ENCODE peak calls at places on chromosomes 7 and 10, in six cellular contexts. W is HCT116, D is HepG2, U is H1, B is endothelial cell of umbilical vein, L is GM12878. A is an unnamed sample. For H3K9me3, the result is how much of the 10 kb centered on the place peaks cover.

GRCh38 chr7:116089293-116089692 is 58.7 kb upstream of the TFEC start:
- DNase-seq in L (no peak), D (no peak), B (no peak), U (no peak), W (no peak), A (no peak)

GRCh38 chr10:67803588-67804394 is 34.2 kb downstream of the DNAJC12 start:
- DNase-seq in L (no peak), W (no peak), B (no peak), U (no peak), D (peak), A (no peak)

GRCh38 chr10:99921948-99922347 is 87.8 kb downstream of the DNMBP start:
- DNase-seq in L (no peak), D (no peak), B (peak), W (peak), U (no peak), A (no peak)

GRCh38 chr10:75350791-75351190 is 50.8 kb downstream of the ZNF503 start:
- DNase-seq in W (peak), D (no peak), U (no peak), L (no peak), B (no peak), A (no peak)

GRCh38 chr10:44968101-44968886 is 8.7 kb downstream of the RASSF4 start:
- DNase-seq in D (no peak), W (no peak), B (no peak), U (no peak), L (no peak), A (no peak)

GRCh38 chr7:138755331-138755747 is 42.5 kb upstream of the TMEM213 start:
- DNase-seq in W (no peak), D (peak), L (no peak), B (no peak), U (no peak), A (no peak)

GRCh38 chr10:109280837-109281236 is 642.5 kb downstream of the XPNPEP1 start:
- DNase-seq in B (no peak), L (no peak), D (no peak), W (no peak), U (no peak), A (no peak)

GRCh38 chr7:158595068-158595467 is 7.4 kb upstream of the PTPRN2 start:
- DNase-seq in U (no peak), W (peak), D (no peak), L (peak), B (peak), A (no peak)

GRCh38 chr7:22559829-22560489 is 60.0 kb upstream of the STEAP1B start:
- DNase-seq in L (no peak), U (no peak), W (peak), B (peak), D (peak), A (peak)

GRCh38 chr7:335358-336148 is 45.6 kb downstream of the FOXL3 start:
- DNase-seq in U (no peak), W (no peak), B (no peak), L (no peak), D (no peak), A (no peak)

GRCh38 chr10:30788307-30788706 is 158.8 kb upstream of the LYZL2 start:
- DNase-seq in B (peak), D (no peak), L (no peak), W (no peak), U (no peak), A (no peak)

GRCh38 chr7:33062023-33062781 is at the start of gene NT5C3A:
- DNase-seq in B (peak), L (no peak), W (no peak), U (no peak), D (no peak), A (no peak)

DNA sequence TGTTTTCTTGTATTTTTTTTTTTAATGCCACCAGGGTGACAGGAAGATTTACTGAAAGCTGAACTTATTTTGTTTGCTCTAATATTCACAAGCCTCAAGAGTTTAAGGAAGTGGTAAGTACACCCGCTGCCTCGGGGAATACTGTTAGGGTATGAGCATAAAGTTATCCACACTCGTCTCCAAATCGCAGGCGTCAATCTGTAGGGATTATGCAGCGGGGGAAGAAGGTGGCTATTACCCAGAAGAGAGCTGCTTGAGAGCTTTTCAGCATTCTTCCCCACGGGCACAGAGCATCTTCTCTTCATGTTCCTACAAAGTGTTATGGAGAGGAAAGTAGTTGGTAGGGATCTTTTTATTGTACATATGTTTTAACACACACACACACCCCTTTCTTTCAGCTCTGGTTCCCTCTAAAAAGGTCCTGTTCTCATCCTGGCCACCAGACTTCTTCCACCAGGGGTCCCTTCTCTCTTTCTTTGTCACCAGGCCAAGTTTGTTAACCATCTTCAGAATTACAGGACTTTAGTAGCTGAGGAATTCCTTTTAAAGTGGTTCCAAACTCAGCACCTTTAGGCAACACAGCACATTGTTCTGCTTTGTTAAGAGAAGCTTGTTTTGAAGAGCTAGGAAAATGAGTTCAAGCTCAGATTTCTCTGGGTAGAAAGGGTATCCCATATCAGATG is 411.6 kb upstream of the GALNT17 start:
- DNase-seq in L (no peak), U (no peak), D (no peak), W (no peak), B (no peak), A (peak)
- TF ChIP-seq POLR2AphosphoS5 in L (no peak), U (no peak), D (no peak), W (no peak), B (no peak), A (no peak)

DNA sequence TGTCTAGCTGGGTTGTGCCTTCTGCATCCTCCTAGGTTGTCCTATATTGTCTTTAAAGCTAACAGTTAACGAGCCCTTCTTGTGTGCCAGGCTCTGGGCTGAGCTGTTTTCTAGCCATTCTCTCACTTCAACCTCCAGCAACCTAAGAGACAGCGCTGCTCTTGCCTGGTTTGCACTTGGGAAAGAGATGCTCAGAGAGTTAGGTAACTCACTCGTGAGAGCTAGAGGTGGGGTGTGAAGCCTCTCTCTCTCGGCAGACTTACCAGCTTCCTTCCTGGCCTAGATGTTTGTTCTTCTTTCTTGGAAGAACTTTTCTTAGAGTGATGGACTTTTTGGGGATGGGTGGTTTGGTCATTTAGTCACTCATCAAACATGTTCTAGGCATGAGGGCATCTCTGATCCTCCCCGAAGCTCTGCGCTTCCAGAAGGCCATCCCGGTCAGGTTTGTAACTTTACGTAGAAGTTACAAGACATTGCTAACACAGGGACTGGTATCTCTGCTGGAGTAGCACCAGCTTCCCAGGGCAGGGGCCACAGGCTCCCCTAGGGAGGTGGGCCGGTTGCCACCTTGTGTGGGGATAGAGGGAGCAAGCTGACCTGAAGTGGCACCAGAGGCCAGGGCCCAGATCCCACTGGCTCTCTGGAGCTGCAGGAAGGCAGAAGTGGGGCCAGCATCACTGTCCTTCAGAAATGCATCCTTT is 14.3 kb downstream of the TSPAN15 start:
- DNase-seq in L (no peak), D (no peak), B (no peak), U (no peak), W (no peak), A (no peak)
- H3K9me3 ChIP-seq in L (under half), D (under half), B (under half), U (under half), W (under half), A (under half)

GRCh38 chr7:25118048-25118753 is 6.9 kb downstream of the CYCS start:
- DNase-seq in B (no peak), W (no peak), U (no peak), D (no peak), L (no peak), A (no peak)
- H3K9ac ChIP-seq in B (no peak), W (no peak), U (no peak), D (no peak), L (peak), A (no peak)

GRCh38 chr7:99387912-99388311 is 13.4 kb downstream of the ARPC1B start:
- DNase-seq in U (no peak), B (no peak), W (no peak), L (no peak), D (no peak), A (no peak)

GRCh38 chr7:99385564-99385963 is 11.0 kb downstream of the ARPC1B start:
- DNase-seq in L (no peak), B (no peak), D (no peak), W (no peak), U (no peak), A (no peak)

GRCh38 chr7:99384523-99384922 is 10.0 kb downstream of the ARPC1B start:
- DNase-seq in U (no peak), W (no peak), L (no peak), B (no peak), D (no peak), A (no peak)

GRCh38 chr7:99383791-99384370 is 9.4 kb downstream of the ARPC1B start:
- DNase-seq in W (no peak), U (no peak), D (no peak), L (no peak), B (no peak), A (no peak)

DNA sequence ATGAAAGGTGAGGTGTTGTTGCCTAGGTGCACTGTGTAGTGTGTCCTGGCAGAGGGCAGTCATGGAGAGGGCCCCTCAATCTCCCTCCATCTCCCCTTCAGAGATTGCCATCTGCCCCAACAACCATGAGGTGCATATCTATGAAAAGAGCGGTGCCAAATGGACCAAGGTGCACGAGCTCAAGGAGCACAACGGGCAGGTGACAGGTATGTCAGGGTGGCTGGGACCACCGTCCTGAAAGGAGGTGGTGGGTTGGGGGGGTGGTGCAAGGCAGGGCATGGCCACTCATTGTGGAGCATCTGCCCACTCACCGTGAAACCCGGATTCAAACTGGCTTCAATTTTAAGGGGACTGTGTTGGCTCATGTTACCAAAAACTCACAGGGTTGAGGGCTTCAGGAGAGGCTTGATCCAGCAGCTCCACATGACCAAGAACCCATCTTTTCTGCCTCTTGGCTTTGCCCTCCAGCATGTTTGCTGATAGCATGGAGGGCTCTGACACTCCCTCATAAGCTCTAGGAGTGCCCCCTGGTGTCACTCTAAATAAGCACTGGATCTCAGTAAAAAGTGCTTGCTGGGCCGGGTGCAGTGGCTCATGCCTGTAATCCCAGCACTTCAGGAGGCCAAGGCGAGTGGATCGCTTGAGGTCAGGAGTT is 12.2 kb downstream of the ARPC1B start:
- DNase-seq in D (peak), B (peak), L (no peak), W (no peak), U (no peak), A (no peak)
- TF ChIP-seq POLR2AphosphoS5 in D (no peak), B (no peak), L (peak), W (no peak), U (no peak), A (no peak)

GRCh38 chr10:111107023-111107422 is 30.2 kb downstream of the ADRA2A start:
- DNase-seq in L (no peak), B (no peak), D (no peak), U (no peak), W (no peak), A (no peak)
- H3K9me3 ChIP-seq in L (under half), B (under half), D (under half), U (under half), W (under half), A (under half)

GRCh38 chr7:96320437-96320836 is 1.5 kb downstream of the SLC25A13 start:
- DNase-seq in U (no peak), W (no peak), D (no peak), B (no peak), L (peak), A (no peak)
- H3K9ac ChIP-seq in U (no peak), W (peak), D (peak), B (peak), L (no peak), A (no peak)

DNA sequence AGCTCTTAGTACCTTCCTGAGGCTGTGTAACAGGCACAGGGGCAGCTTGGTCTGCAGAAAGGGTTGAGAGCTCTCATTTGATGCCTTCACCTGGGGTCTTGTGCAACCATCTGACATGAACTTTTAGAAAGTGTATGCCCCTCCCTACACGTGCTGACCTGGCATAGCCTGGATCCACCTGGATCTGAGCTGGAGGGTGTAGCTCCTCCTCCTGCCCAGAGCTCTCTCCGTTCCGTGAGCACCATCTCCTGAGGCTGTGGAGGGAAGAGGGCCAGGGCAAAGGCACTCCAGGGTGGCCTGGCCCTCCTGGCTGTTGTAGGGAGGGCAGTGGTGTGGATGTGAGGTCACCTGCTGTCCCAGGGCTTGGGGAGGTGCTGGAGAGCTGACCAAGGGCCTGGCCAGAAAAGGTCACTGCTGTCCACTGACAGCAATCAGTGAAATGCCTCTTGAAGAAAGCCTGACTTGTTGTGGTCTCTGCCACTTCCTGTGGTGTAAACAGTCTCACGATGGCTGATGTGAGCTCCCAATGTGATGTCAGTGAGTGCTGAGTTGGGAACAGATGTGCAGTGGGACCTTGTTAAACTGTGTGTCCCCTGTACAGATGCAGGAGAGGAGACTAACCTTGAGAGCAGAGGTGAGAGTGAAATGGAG is 23.0 kb downstream of the AMZ1 start:
- DNase-seq in D (no peak), W (no peak), L (peak), U (no peak), B (no peak), A (no peak)
- TF ChIP-seq POLR2AphosphoS5 in D (no peak), W (no peak), L (no peak), U (no peak), B (no peak), A (no peak)

GRCh38 chr7:64753032-64753431 is 41.2 kb upstream of the ZNF138 start:
- DNase-seq in D (no peak), W (no peak), U (no peak), B (no peak), L (no peak), A (no peak)

GRCh38 chr7:64758151-64758550 is 36.1 kb upstream of the ZNF138 start:
- DNase-seq in W (no peak), L (no peak), B (no peak), D (no peak), U (no peak), A (no peak)

GRCh38 chr7:64755881-64756280 is 38.3 kb upstream of the ZNF138 start:
- DNase-seq in U (no peak), L (no peak), B (no peak), W (no peak), D (no peak), A (no peak)
- H3K9me3 ChIP-seq in U (half or more), L (under half), B (under half), W (under half), D (under half), A (under half)

DNA sequence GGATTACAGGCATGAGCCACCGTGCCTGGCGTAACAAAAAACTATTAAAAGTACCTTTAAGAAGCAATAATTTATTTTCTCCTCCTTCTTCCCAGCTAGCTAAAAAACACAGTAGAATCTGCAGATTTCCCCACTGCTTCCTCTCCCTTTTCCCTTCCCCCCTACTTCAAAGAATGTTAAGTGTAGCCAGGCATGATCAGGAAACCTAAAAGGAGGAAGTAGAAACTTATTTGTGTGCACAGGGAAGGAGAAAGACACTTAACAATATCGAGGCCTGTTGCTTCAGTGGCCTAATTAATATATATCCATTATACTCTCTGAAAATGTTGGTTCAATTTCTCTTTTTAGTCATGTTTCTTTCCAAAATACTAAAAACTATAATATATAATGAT is 127.7 kb downstream of the NRBF2 start:
- DNase-seq in D (no peak), L (no peak), W (no peak), B (no peak), U (no peak), A (no peak)
- H3K9ac ChIP-seq in D (no peak), L (peak), W (no peak), B (no peak), U (no peak), A (no peak)

A was measured in SK-N-MC.